ENCODE peak calls at places on chromosomes 13 and 19, in six cellular contexts. P is heart right ventricle; S is spleen; L is tibial nerve; J is IMR-90; T is CD4-positive, alpha-beta memory T cell. R is an unnamed sample. For H3K9me3, the result is how much of the 10 kb centered on the place peaks cover.

GRCh38 chr13:41709511-41709910 is 251.4 kb downstream of the VWA8 start:
- DNase-seq in P (no peak), S (no peak), L (no peak), J (peak), T (no peak), R (no peak)

GRCh38 chr19:7595466-7596133 is at the start of gene CAMSAP3:
- DNase-seq in P (no peak), T (peak), J (no peak), S (no peak), L (no peak), R (no peak)

GRCh38 chr13:44309771-44310767 is 63.6 kb upstream of the SERP2 start:
- DNase-seq in L (no peak), T (no peak), J (no peak), P (peak), S (no peak), R (no peak)

GRCh38 chr19:47719047-47719885 is 6.0 kb downstream of the EHD2 start:
- DNase-seq in S (peak), P (peak), L (peak), T (no peak), J (peak), R (peak)

GRCh38 chr19:49106648-49107135 is 7.5 kb upstream of the LIN7B start:
- DNase-seq in S (peak), T (peak), J (peak), P (peak), L (peak), R (no peak)

GRCh38 chr19:34253711-34254551 is 423 bp upstream of the GARRE1 start:
- DNase-seq in P (peak), S (peak), T (no peak), L (peak), J (peak), R (peak)

GRCh38 chr19:4386038-4386782 is 14.1 kb downstream of the SH3GL1 start:
- DNase-seq in P (no peak), L (no peak), T (no peak), S (no peak), J (peak), R (no peak)

GRCh38 chr13:36884235-36884634 is 35.8 kb downstream of the SMAD9 start:
- DNase-seq in L (no peak), T (no peak), S (no peak), J (no peak), P (no peak), R (no peak)

GRCh38 chr13:47901451-47901850 is 99.6 kb downstream of the SUCLA2 start:
- DNase-seq in T (no peak), L (no peak), J (peak), S (no peak), P (no peak), R (no peak)

GRCh38 chr19:40229484-40229883 is 3.0 kb upstream of the CCNP start:
- DNase-seq in J (peak), L (no peak), S (no peak), P (no peak), T (no peak), R (no peak)

GRCh38 chr19:52217576-52217975 is 27.7 kb downstream of the PPP2R1A start:
- DNase-seq in P (no peak), S (no peak), T (no peak), J (no peak), L (no peak), R (no peak)
- H3K9me3 ChIP-seq in P (under half), S (under half), T (under half), J (under half), L (under half), R (under half)

GRCh38 chr13:30725331-30726085 is 9.8 kb upstream of the ALOX5AP start:
- DNase-seq in P (no peak), S (no peak), J (peak), L (no peak), T (no peak), R (no peak)
- H3K27ac ChIP-seq in P (no peak), S (no peak), J (no peak), L (no peak), T (no peak), R (no peak)

DNA sequence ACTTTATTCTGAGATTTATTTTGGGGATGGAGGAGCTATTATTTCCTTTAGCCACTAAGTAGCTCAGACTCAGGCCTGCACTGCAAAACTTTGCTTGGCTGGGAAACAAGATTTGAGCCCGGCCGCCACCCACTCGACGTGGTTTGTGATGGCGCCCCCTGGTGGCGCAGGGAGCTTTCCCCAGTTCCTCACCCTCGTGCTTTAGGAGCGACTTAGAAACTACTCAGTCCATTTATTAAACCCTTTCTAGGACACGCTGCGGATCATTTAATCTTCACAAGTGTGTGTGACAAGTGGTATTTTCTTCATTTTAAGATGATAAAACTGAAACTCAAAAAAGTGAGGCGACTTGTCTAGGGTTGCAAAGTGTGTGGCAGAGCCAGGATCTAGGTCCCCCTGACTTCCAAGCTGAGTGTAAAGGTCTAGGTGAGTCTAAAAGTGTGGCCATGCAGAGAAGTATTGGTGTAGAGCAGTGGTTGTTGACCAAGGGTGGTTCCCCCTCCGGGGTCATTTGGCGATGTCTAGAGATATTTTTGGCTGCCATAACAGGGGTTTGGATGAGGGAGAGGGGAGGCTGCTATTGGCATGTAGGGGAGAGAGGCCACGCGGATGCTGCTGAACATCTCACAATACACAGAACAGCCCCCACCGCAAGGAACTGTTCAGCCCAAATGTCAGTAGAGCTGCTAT is 2.2 kb downstream of the CXCL17 start:
- DNase-seq in J (peak), T (peak), L (peak), S (peak), P (peak), R (peak)
- H3K4me3 ChIP-seq in J (no peak), T (no peak), L (no peak), S (no peak), P (no peak), R (no peak)

GRCh38 chr19:11807099-11807380 is 7.0 kb upstream of the ZNF440 start:
- DNase-seq in L (no peak), P (no peak), S (no peak), J (no peak), T (no peak), R (no peak)
- H3K9me3 ChIP-seq in L (under half), P (under half), S (half or more), J (under half), T (under half), R (half or more)